ENCODE peak calls at places on chromosomes 13 and 19, in eight cellular contexts. I is mesothelial cell of epicardium, E is H9, X is Calu3, L is heart left ventricle, C is colonic mucosa, M is heart right ventricle, H is LNCaP clone FGC. D is an unnamed sample.

GRCh38 chr19:42455621-42456081 is 12.9 kb upstream of the CXCL17 start:
- DNase-seq in I (no peak), X (peak), M (no peak), C (peak), E (no peak), L (no peak), H (no peak), D (no peak)

GRCh38 chr19:50821248-50821612 is 2.4 kb downstream of the KLK1 start:
- DNase-seq in X (no peak), I (no peak), M (no peak), L (no peak), C (no peak), E (no peak), H (no peak), D (no peak)

GRCh38 chr13:94968040-94968756 is 255.9 kb upstream of the SOX21 start:
- DNase-seq in L (no peak), H (no peak), E (peak), M (no peak), C (no peak), I (no peak), X (no peak), D (no peak)

GRCh38 chr19:1173160-1173844 is 766 bp downstream of the SBNO2 start:
- DNase-seq in E (no peak), L (no peak), I (no peak), M (no peak), H (no peak), C (peak), X (no peak), D (peak)

GRCh38 chr13:41061914-41062837 is 867 bp downstream of the WBP4 start:
- DNase-seq in C (no peak), M (no peak), I (no peak), L (no peak), E (no peak), X (no peak), H (no peak), D (no peak)

GRCh38 chr19:10289836-10290438 is at the start of gene ICAM5:
- DNase-seq in X (no peak), L (no peak), H (no peak), C (no peak), I (no peak), M (no peak), E (peak), D (no peak)

GRCh38 chr19:4183967-4184717 is 1.7 kb downstream of the ANKRD24 start:
- DNase-seq in X (no peak), L (no peak), M (no peak), I (no peak), C (no peak), E (no peak), H (no peak), D (no peak)

GRCh38 chr19:8452446-8453123 is 7.8 kb downstream of the HNRNPM start:
- DNase-seq in L (no peak), I (no peak), M (no peak), C (no peak), E (no peak), X (no peak), H (no peak), D (no peak)

GRCh38 chr13:67549331-67549730 is 319.2 kb upstream of the PCDH9 start:
- DNase-seq in H (no peak), M (no peak), L (no peak), E (no peak), C (no peak), X (no peak), I (no peak), D (no peak)

GRCh38 chr13:57128909-57129308 is 11.8 kb upstream of the PRR20A start:
- DNase-seq in H (no peak), X (no peak), M (no peak), I (no peak), L (no peak), C (no peak), E (peak), D (no peak)

GRCh38 chr19:54653181-54653809 is 9.5 kb upstream of the LILRB4 start:
- DNase-seq in I (no peak), E (no peak), X (no peak), M (no peak), L (no peak), C (no peak), H (peak), D (no peak)

GRCh38 chr19:13033819-13034611 is 38.7 kb downstream of the NFIX start:
- DNase-seq in E (peak), C (peak), I (no peak), L (peak), H (peak), M (peak), X (peak), D (no peak)

GRCh38 chr13:46571941-46572340 is 19.0 kb downstream of the LRCH1 start:
- DNase-seq in M (no peak), I (no peak), C (no peak), E (no peak), X (no peak), H (no peak), L (no peak), D (no peak)

GRCh38 chr19:17036640-17037039 is 10.0 kb upstream of the CPAMD8 start:
- DNase-seq in I (no peak), C (no peak), E (no peak), H (no peak), M (no peak), L (no peak), X (no peak), D (no peak)

DNA sequence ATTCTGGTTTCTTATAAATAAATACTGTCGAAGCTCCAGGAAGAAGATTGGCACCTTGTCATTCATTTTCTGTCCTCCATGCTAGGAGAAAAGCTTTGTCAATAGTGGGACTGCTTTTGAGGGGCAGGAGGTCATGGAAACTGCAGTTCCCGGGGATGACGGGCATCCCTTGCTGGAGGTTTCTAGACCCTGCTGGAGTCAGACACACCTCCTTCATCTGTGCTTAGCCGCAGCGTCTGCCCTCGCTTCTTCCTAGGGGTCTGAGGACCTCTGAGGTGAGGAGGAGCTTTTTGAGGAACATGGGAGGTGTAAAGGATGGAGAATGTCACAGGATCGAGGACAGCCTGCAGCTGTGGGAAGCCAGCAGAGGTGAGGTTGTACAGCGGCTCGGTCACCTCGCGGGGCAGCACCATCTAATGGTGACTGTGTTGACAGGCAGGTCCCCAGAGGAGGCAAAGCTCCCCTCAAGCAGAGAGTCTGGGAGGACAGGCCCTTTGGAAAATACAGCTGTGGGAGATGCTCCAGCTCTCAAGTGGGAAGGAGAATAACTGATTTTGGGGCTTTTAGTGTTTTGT is 172.7 kb upstream of the RNF113B start:
- DNase-seq in C (no peak), L (no peak), H (no peak), X (no peak), I (no peak), M (peak), E (peak), D (no peak)
- TF ChIP-seq CTCF in C (no peak), L (peak), H (peak), X (no peak), I (no peak), M (peak), E (peak), D (no peak)

GRCh38 chr19:46979770-46980105 is 39.9 kb upstream of the NPAS1 start:
- DNase-seq in X (no peak), H (no peak), I (no peak), C (no peak), L (no peak), E (peak), M (no peak), D (no peak)

GRCh38 chr19:46980756-46981155 is 38.9 kb upstream of the NPAS1 start:
- DNase-seq in L (no peak), X (no peak), C (no peak), H (no peak), I (no peak), E (no peak), M (no peak), D (no peak)

GRCh38 chr19:46978470-46978869 is 41.2 kb upstream of the NPAS1 start:
- DNase-seq in I (no peak), X (no peak), H (no peak), L (no peak), C (no peak), M (no peak), E (no peak), D (no peak)

GRCh38 chr19:46977548-46977947 is 42.1 kb upstream of the NPAS1 start:
- DNase-seq in L (no peak), E (no peak), X (no peak), M (no peak), C (no peak), H (no peak), I (no peak), D (no peak)

GRCh38 chr19:46979103-46979769 is 40.4 kb upstream of the NPAS1 start:
- DNase-seq in C (no peak), H (no peak), L (no peak), X (no peak), E (no peak), M (no peak), I (no peak), D (no peak)
- TF ChIP-seq CTCF in C (no peak), H (no peak), L (no peak), X (no peak), E (no peak), M (no peak), I (no peak), D (no peak)

GRCh38 chr19:11339254-11340098 is at the start of gene RAB3D:
- DNase-seq in L (peak), C (peak), I (peak), E (peak), H (peak), M (peak), X (peak), D (peak)

GRCh38 chr19:11335449-11336146 is 3.9 kb downstream of the RAB3D start:
- DNase-seq in E (no peak), I (no peak), X (no peak), M (no peak), L (no peak), H (no peak), C (no peak), D (no peak)

GRCh38 chr19:11338569-11339253 is 746 bp downstream of the RAB3D start:
- DNase-seq in L (no peak), I (no peak), H (no peak), M (no peak), C (peak), E (no peak), X (no peak), D (no peak)

GRCh38 chr19:11337080-11337479 is 2.4 kb downstream of the RAB3D start:
- DNase-seq in H (no peak), X (no peak), C (no peak), L (no peak), M (no peak), I (no peak), E (no peak), D (no peak)

GRCh38 chr19:11338164-11338563 is 1.3 kb downstream of the RAB3D start:
- DNase-seq in M (no peak), I (no peak), L (no peak), E (no peak), C (peak), H (no peak), X (no peak), D (no peak)
- TF ChIP-seq CTCF in M (no peak), I (no peak), L (no peak), E (no peak), C (no peak), H (no peak), X (no peak), D (no peak)

DNA sequence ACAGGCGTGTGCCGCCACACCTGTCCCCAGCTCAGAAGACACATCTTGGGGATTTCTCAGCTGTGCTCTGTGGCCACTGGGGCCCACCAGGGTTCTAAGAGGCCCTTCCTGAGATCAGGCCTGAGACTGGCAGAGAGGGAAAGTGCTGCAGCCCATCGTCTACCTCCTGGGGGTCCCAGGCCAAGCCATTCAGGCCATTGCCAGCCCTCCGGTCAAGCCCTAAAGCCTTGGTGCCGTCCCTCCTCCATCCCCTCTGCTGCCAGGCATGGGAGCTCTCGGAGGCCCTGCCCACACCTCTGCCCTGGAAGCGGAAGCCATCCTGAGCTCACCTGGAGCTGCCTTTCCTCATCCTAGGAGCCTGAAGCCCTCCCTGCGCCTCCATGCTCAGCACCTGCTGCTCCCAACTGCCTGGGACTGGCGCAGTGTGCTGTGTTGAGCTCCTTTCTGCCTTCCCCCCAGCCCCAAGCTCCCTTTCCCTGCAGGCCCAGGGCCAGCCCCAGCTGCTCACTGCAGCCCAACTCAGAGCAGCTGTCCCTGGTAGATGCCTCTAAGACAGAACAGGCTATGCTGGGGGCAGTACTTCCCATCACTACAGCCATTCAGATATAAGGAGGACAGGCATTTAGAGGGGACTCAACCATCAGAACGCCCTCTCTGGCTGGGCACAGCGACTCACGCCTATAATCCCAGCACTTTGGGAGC is 2.9 kb downstream of the SLC7A9 start:
- DNase-seq in X (no peak), E (peak), C (no peak), I (no peak), M (no peak), H (no peak), L (no peak), D (no peak)
- TF ChIP-seq CTCF in X (no peak), E (no peak), C (no peak), I (no peak), M (no peak), H (no peak), L (no peak), D (no peak)

GRCh38 chr13:96003304-96003703 is 49.9 kb downstream of the UGGT2 start:
- DNase-seq in I (no peak), M (no peak), X (no peak), E (no peak), H (no peak), L (no peak), C (no peak), D (no peak)
- TF ChIP-seq CTCF in I (no peak), M (no peak), X (no peak), E (peak), H (peak), L (no peak), C (no peak), D (no peak)

DNA sequence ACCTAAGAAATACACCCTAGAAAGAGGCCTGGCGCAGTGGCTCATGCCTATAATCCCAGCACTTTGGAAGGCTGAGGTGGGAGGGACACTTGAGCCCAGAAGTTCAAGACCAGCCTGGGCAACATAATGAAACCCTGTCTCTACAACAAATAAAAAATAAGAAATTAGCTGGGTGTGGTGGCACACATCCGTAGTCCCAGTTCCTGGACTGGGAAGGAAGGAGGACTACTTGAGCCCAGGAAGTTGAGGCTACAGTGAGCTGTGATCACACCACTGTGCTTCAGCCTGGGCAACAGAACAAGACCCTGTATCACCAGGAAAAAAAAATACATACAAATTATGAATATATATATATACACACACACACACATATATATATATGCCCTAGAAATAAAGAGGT is 42.7 kb downstream of the PHF11 start:
- DNase-seq in H (no peak), M (no peak), C (no peak), E (no peak), I (no peak), L (no peak), X (no peak), D (no peak)
- TF ChIP-seq CTCF in H (no peak), M (no peak), C (no peak), E (no peak), I (no peak), L (no peak), X (no peak), D (no peak)

D was measured in activated B cell treated with CpG ODN at 0.5 μM for 24 hours.